ENCODE peak calls at places on chromosome 6, in four cellular contexts. One of them, this sample, is unnamed.

GRCh38 chr6:33929575-33930288 is 125.9 kb upstream of the MLN start:
- DNase-seq in suprapubic skin: no peak
- DNase-seq in K562: no peak
- DNase-seq in transverse colon: no peak
- DNase-seq in this sample: no peak

GRCh38 chr6:4212588-4212987 is 77.2 kb upstream of the ECI2 start:
- DNase-seq in suprapubic skin: no peak
- DNase-seq in K562: no peak
- DNase-seq in transverse colon: no peak
- DNase-seq in this sample: no peak

GRCh38 chr6:47628448-47629272 is 69.7 kb upstream of the ADGRF4 start:
- DNase-seq in K562: no peak
- DNase-seq in transverse colon: no peak
- DNase-seq in suprapubic skin: no peak
- DNase-seq in this sample: no peak

GRCh38 chr6:3638662-3639061 is 112.9 kb downstream of the PXDC1 start:
- DNase-seq in transverse colon: no peak
- DNase-seq in K562: no peak
- DNase-seq in suprapubic skin: no peak
- DNase-seq in this sample: no peak

GRCh38 chr6:150418825-150419594 is 50.2 kb downstream of the IYD start:
- DNase-seq in suprapubic skin: no peak
- DNase-seq in K562: peak
- DNase-seq in transverse colon: peak
- DNase-seq in this sample: peak

GRCh38 chr6:139496654-139497343 is 122.4 kb upstream of the CITED2 start:
- DNase-seq in suprapubic skin: no peak
- DNase-seq in transverse colon: no peak
- DNase-seq in K562: peak
- DNase-seq in this sample: no peak

GRCh38 chr6:40796280-40797223 is 209.4 kb upstream of the LRFN2 start:
- DNase-seq in transverse colon: no peak
- DNase-seq in K562: no peak
- DNase-seq in suprapubic skin: no peak
- DNase-seq in this sample: no peak

GRCh38 chr6:34386316-34387137 is 5.9 kb downstream of the NUDT3 start:
- DNase-seq in transverse colon: no peak
- DNase-seq in suprapubic skin: no peak
- DNase-seq in K562: peak
- DNase-seq in this sample: no peak

GRCh38 chr6:73058736-73059135 is 166.6 kb downstream of the KHDC1L start:
- DNase-seq in suprapubic skin: no peak
- DNase-seq in transverse colon: no peak
- DNase-seq in K562: no peak
- DNase-seq in this sample: no peak

GRCh38 chr6:96923871-96924493 is 546 bp upstream of the KLHL32 start:
- DNase-seq in suprapubic skin: peak
- DNase-seq in K562: no peak
- DNase-seq in transverse colon: no peak
- DNase-seq in this sample: no peak

GRCh38 chr6:154993026-154993425 is 2.1 kb upstream of the TIAM2 start:
- DNase-seq in K562: no peak
- DNase-seq in transverse colon: no peak
- DNase-seq in suprapubic skin: no peak
- DNase-seq in this sample: no peak

GRCh38 chr6:22333802-22334201 is 37.0 kb upstream of the PRL start:
- DNase-seq in K562: no peak
- DNase-seq in transverse colon: no peak
- DNase-seq in suprapubic skin: no peak
- DNase-seq in this sample: no peak

GRCh38 chr6:98566126-98566525 is 268.2 kb upstream of the POU3F2 start:
- DNase-seq in K562: no peak
- DNase-seq in transverse colon: no peak
- DNase-seq in suprapubic skin: no peak
- DNase-seq in this sample: no peak

GRCh38 chr6:110530671-110531070 is 54.3 kb upstream of the SLC22A16 start:
- DNase-seq in transverse colon: no peak
- DNase-seq in K562: no peak
- DNase-seq in suprapubic skin: no peak
- DNase-seq in this sample: peak

GRCh38 chr6:53679446-53679933 is 13.9 kb upstream of the KLHL31 start:
- DNase-seq in suprapubic skin: no peak
- DNase-seq in K562: peak
- DNase-seq in transverse colon: no peak
- DNase-seq in this sample: no peak

GRCh38 chr6:25922301-25922700 is 8.2 kb downstream of the SLC17A2 start:
- DNase-seq in suprapubic skin: no peak
- DNase-seq in transverse colon: no peak
- DNase-seq in K562: no peak
- DNase-seq in this sample: no peak

GRCh38 chr6:35532141-35532540 is 19.4 kb upstream of the TULP1 start:
- DNase-seq in transverse colon: no peak
- DNase-seq in suprapubic skin: no peak
- DNase-seq in K562: no peak
- DNase-seq in this sample: no peak

GRCh38 chr6:42407379-42407778 is 44.3 kb downstream of the TRERF1 start:
- DNase-seq in K562: peak
- DNase-seq in suprapubic skin: no peak
- DNase-seq in transverse colon: no peak
- DNase-seq in this sample: no peak

GRCh38 chr6:3788408-3789017 is 37.0 kb upstream of the PXDC1 start:
- DNase-seq in transverse colon: no peak
- DNase-seq in suprapubic skin: no peak
- DNase-seq in K562: no peak
- DNase-seq in this sample: no peak

GRCh38 chr6:158803733-158804143 is 15.4 kb downstream of the EZR start:
- DNase-seq in suprapubic skin: no peak
- DNase-seq in transverse colon: no peak
- DNase-seq in K562: no peak
- DNase-seq in this sample: no peak

GRCh38 chr6:16345449-16346330 is 107.3 kb downstream of the GMPR start:
- DNase-seq in K562: peak
- DNase-seq in transverse colon: no peak
- DNase-seq in suprapubic skin: peak
- DNase-seq in this sample: no peak

GRCh38 chr6:159966981-159967380 is 1.9 kb upstream of the IGF2R start:
- DNase-seq in transverse colon: no peak
- DNase-seq in K562: no peak
- DNase-seq in suprapubic skin: no peak
- DNase-seq in this sample: no peak

GRCh38 chr6:11918739-11919605 is 93.1 kb upstream of the HIVEP1 start:
- DNase-seq in suprapubic skin: no peak
- DNase-seq in transverse colon: no peak
- DNase-seq in K562: peak
- DNase-seq in this sample: no peak

GRCh38 chr6:95690328-95690727 is 113.0 kb downstream of the MANEA start:
- DNase-seq in suprapubic skin: no peak
- DNase-seq in K562: no peak
- DNase-seq in transverse colon: no peak
- DNase-seq in this sample: no peak

GRCh38 chr6:42745083-42745637 is 743 bp downstream of the TBCC start:
- DNase-seq in transverse colon: peak
- DNase-seq in suprapubic skin: no peak
- DNase-seq in K562: peak
- DNase-seq in this sample: no peak

GRCh38 chr6:42978487-42978792 is 541 bp downstream of the PEX6 start:
- DNase-seq in transverse colon: peak
- DNase-seq in K562: peak
- DNase-seq in suprapubic skin: no peak
- DNase-seq in this sample: no peak

GRCh38 chr6:75201901-75202672 is 3.8 kb downstream of the COL12A1 start:
- DNase-seq in transverse colon: peak
- DNase-seq in K562: no peak
- DNase-seq in suprapubic skin: no peak
- DNase-seq in this sample: no peak

GRCh38 chr6:24356310-24357035 is 1.4 kb downstream of the DCDC2 start:
- DNase-seq in K562: no peak
- DNase-seq in transverse colon: no peak
- DNase-seq in suprapubic skin: no peak
- DNase-seq in this sample: no peak

GRCh38 chr6:164563866-164564265 is 745.5 kb downstream of the C6orf118 start:
- DNase-seq in transverse colon: no peak
- DNase-seq in suprapubic skin: no peak
- DNase-seq in K562: no peak
- DNase-seq in this sample: no peak

GRCh38 chr6:160299559-160299958 is 40.9 kb upstream of the SLC22A2 start:
- DNase-seq in K562: no peak
- DNase-seq in suprapubic skin: no peak
- DNase-seq in transverse colon: no peak
- DNase-seq in this sample: no peak

DNA sequence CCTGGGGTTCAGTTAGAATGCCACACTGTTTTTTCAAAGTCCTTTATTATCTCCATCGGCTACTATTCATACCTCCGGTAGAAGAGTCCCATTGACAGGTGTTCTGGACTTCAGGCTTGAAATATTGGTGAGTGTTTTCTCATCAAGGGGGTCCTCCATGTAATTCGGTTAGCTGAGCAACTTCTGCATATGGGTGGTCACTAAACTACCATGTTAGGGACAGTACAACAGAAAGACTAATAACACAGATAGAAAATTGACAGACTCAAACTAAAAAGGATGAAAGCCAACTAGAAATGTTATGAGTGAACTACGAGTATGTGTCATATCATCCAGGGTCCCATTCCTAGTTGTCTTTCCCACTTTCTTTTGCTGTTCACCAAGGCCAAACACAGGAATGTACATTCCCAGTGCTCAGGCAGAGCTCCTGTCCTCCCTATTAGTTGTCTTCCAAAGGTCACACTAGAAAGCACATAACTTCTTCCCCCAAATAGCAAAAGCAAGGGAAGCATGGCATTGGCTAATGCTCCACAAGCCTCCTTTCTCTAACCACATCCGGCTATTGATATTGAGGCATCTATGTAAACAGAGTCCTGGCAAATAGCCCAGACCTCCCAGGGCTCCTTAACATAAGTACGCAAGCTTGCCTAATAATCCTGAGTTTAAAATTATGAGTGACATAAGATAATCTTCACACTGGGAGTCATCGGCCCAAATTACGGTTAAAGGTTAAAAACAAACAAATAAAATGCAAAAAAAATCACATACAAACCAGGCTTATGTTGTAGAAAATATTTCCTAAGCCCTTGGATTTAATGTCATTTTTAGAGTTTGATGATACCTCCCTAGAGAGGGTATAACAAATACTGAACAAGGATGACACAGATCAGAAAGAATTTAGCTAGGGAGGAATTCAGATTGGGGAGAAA is 13.2 kb downstream of the CCN2 start:
- DNase-seq in transverse colon: no peak
- DNase-seq in suprapubic skin: no peak
- DNase-seq in K562: no peak
- DNase-seq in this sample: no peak
- TF ChIP-seq EP300 in transverse colon: no peak
- TF ChIP-seq EP300 in suprapubic skin: no peak
- TF ChIP-seq EP300 in K562: no peak
- TF ChIP-seq EP300 in this sample: no peak

GRCh38 chr6:89079611-89080213 is 839 bp upstream of the PNRC1 start:
- DNase-seq in transverse colon: peak
- DNase-seq in K562: peak
- DNase-seq in suprapubic skin: no peak
- DNase-seq in this sample: peak
- TF ChIP-seq POLR2A in transverse colon: peak
- TF ChIP-seq POLR2A in K562: no peak
- TF ChIP-seq POLR2A in suprapubic skin: no peak
- TF ChIP-seq POLR2A in this sample: peak

GRCh38 chr6:85360794-85361642 is 88.9 kb upstream of the NT5E start:
- DNase-seq in suprapubic skin: no peak
- DNase-seq in K562: no peak
- DNase-seq in transverse colon: peak
- DNase-seq in this sample: no peak
- TF ChIP-seq POLR2AphosphoS5 in suprapubic skin: no peak
- TF ChIP-seq POLR2AphosphoS5 in K562: no peak
- TF ChIP-seq POLR2AphosphoS5 in transverse colon: peak
- TF ChIP-seq POLR2AphosphoS5 in this sample: no peak

GRCh38 chr6:1182722-1183521 is 129.0 kb upstream of the FOXQ1 start:
- DNase-seq in K562: no peak
- DNase-seq in transverse colon: no peak
- DNase-seq in suprapubic skin: no peak
- DNase-seq in this sample: no peak
- TF ChIP-seq EP300 in K562: no peak
- TF ChIP-seq EP300 in transverse colon: no peak
- TF ChIP-seq EP300 in suprapubic skin: no peak
- TF ChIP-seq EP300 in this sample: no peak

DNA sequence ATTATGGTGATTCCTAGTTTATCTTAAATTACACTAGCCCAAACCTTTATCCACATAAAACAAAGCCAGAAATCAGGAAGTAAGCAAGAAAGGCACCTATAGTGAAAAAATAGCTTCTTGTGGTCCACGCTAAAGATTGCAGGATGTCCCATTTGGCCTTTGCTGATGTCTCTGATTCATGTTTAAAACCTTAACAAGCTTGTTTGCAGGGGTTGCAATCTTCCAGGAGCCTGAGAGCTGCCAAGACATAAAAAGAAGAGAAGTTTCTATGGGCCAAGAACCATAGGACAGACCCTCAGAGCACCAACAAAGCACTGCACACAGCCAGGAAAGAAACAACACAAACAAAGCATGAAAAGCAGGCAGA is 49.5 kb downstream of the ADAT2 start:
- DNase-seq in K562: no peak
- DNase-seq in suprapubic skin: no peak
- DNase-seq in transverse colon: no peak
- DNase-seq in this sample: no peak
- TF ChIP-seq POLR2A in K562: no peak
- TF ChIP-seq POLR2A in suprapubic skin: no peak
- TF ChIP-seq POLR2A in transverse colon: no peak
- TF ChIP-seq POLR2A in this sample: no peak

DNA sequence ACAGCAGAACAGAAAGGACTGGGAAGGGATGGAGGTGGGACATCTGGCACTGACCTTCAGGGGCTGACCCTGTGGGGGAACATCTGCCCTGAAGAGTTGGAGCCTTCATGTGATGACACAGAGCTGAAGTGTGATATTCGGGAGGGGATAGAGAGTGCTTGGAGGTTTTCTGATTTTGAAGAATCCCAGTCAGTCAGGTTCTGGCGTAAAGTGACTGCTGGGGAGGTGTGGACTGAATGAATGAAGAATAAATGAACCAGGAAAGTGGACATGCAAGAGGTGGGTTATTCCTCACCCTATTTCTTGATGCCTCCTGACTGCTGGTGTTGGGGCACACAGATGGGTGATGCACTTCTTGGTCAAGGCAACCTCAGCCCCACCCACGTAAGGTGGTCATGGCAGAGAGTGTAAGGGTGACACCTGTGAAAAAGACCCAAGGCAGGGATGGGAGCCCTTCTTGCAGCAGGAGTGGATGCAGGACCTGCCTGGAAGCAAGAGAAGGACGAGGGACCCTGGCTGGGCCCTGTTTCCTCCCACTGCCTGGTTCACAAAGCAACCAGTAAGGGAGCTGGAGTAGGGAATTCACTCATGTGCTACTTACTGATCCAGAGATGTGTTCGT is 13.1 kb downstream of the MICA start:
- DNase-seq in transverse colon: no peak
- DNase-seq in K562: no peak
- DNase-seq in suprapubic skin: no peak
- DNase-seq in this sample: peak
- TF ChIP-seq POLR2AphosphoS5 in transverse colon: no peak
- TF ChIP-seq POLR2AphosphoS5 in K562: no peak
- TF ChIP-seq POLR2AphosphoS5 in suprapubic skin: no peak
- TF ChIP-seq POLR2AphosphoS5 in this sample: peak